ENCODE peak calls at places on chromosomes 6 and 20, in six cellular contexts. C is tibial nerve, D is transverse colon, W is stomach, R is H1, F is esophagus muscularis mucosa. U is an unnamed sample.
A peak's percentile ranks its signal among the peaks of the same experiment; 100 is the strongest.

GRCh38 chr20:47335251-47336012 is 21.1 kb downstream of the ZMYND8 start:
- DNase-seq in F (no peak), C (no peak), D (no peak), R (no peak), W (no peak), U (no peak)

GRCh38 chr6:41505084-41506049 is 40.8 kb upstream of the FOXP4 start:
- DNase-seq in R (peak; percentile 62), D (peak; percentile 72), C (peak; percentile 69), F (peak; percentile 93), W (peak; percentile 75), U (no peak)

GRCh38 chr6:43878823-43879495 is 108.9 kb downstream of the VEGFA start:
- DNase-seq in F (no peak), C (no peak), D (peak; percentile 19), W (peak; percentile 57), R (no peak), U (no peak)

GRCh38 chr20:45251884-45252571 is 2.3 kb downstream of the SLPI start:
- DNase-seq in F (peak; percentile 82), W (no peak), R (no peak), D (no peak), C (no peak), U (no peak)

GRCh38 chr20:36267605-36268500 is 31.6 kb downstream of the AAR2 start:
- DNase-seq in W (no peak), C (no peak), R (no peak), D (no peak), F (no peak), U (no peak)

GRCh38 chr6:121748850-121749249 is 313.4 kb downstream of the GJA1 start:
- DNase-seq in D (no peak), C (no peak), R (no peak), W (no peak), F (no peak), U (no peak)

GRCh38 chr20:48656661-48657211 is 171.1 kb downstream of the PREX1 start:
- DNase-seq in R (peak; percentile 85), C (no peak), D (no peak), W (peak; percentile 41), F (no peak), U (no peak)

GRCh38 chr6:161236091-161236633 is 37.7 kb downstream of the AGPAT4 start:
- DNase-seq in F (no peak), W (no peak), R (peak; percentile 35), D (no peak), C (no peak), U (no peak)

GRCh38 chr6:46331461-46331860 is 159.8 kb downstream of the RCAN2 start:
- DNase-seq in D (no peak), R (no peak), F (no peak), C (no peak), W (no peak), U (no peak)

GRCh38 chr20:6157345-6157744 is 34.5 kb upstream of the FERMT1 start:
- DNase-seq in C (no peak), R (no peak), F (no peak), D (no peak), W (no peak), U (no peak)

GRCh38 chr6:8047466-8048292 is 16.5 kb downstream of the BLOC1S5 start:
- DNase-seq in R (no peak), W (no peak), C (no peak), F (no peak), D (no peak), U (no peak)

GRCh38 chr6:54515013-54515412 is 206.8 kb downstream of the TINAG start:
- DNase-seq in R (no peak), W (no peak), D (no peak), F (no peak), C (no peak), U (no peak)

GRCh38 chr20:10728873-10729670 is 55.3 kb upstream of the JAG1 start:
- DNase-seq in W (no peak), F (no peak), C (no peak), R (no peak), D (no peak), U (no peak)

GRCh38 chr6:155389130-155389529 is 66.5 kb downstream of the NOX3 start:
- DNase-seq in R (no peak), C (no peak), W (no peak), F (no peak), D (no peak), U (no peak)

GRCh38 chr6:13761361-13762036 is 49.9 kb upstream of the RANBP9 start:
- DNase-seq in D (no peak), W (no peak), R (no peak), C (no peak), F (no peak), U (no peak)

GRCh38 chr6:31900917-31901414 is 920 bp downstream of the ZBTB12 start:
- DNase-seq in D (peak; percentile 28), C (no peak), R (peak; percentile 70), W (no peak), F (no peak), U (no peak)

GRCh38 chr6:34151321-34152041 is 5.6 kb upstream of the GRM4 start:
- DNase-seq in W (no peak), F (no peak), R (peak; percentile 69), D (no peak), C (no peak), U (no peak)

GRCh38 chr6:11804135-11804534 is 25.5 kb upstream of the ADTRP start:
- DNase-seq in W (no peak), D (no peak), F (peak; percentile 26), C (no peak), R (no peak), U (no peak)

GRCh38 chr6:154537942-154538341 is 27.5 kb upstream of the CNKSR3 start:
- DNase-seq in R (no peak), D (no peak), W (no peak), F (no peak), C (no peak), U (no peak)

GRCh38 chr6:32972353-32973143 is 4.2 kb downstream of the BRD2 start:
- DNase-seq in F (no peak), W (no peak), R (no peak), D (peak; percentile 51), C (no peak), U (no peak)

GRCh38 chr6:43283905-43284304 is 14.2 kb upstream of the SLC22A7 start:
- DNase-seq in D (no peak), F (no peak), R (no peak), W (no peak), C (no peak), U (no peak)

GRCh38 chr6:149169761-149170359 is 147.7 kb upstream of the TAB2 start:
- DNase-seq in F (no peak), W (no peak), R (no peak), C (no peak), D (no peak), U (no peak)

GRCh38 chr6:149170564-149171452 is 146.7 kb upstream of the TAB2 start:
- DNase-seq in D (peak; percentile 13), R (no peak), F (no peak), W (no peak), C (no peak), U (no peak)

GRCh38 chr6:149176971-149177667 is 140.4 kb upstream of the TAB2 start:
- DNase-seq in W (peak; percentile 58), F (no peak), R (no peak), D (no peak), C (no peak), U (no peak)

GRCh38 chr6:149179431-149179830 is 138.1 kb upstream of the TAB2 start:
- DNase-seq in D (no peak), F (no peak), R (no peak), C (no peak), W (no peak), U (no peak)

DNA sequence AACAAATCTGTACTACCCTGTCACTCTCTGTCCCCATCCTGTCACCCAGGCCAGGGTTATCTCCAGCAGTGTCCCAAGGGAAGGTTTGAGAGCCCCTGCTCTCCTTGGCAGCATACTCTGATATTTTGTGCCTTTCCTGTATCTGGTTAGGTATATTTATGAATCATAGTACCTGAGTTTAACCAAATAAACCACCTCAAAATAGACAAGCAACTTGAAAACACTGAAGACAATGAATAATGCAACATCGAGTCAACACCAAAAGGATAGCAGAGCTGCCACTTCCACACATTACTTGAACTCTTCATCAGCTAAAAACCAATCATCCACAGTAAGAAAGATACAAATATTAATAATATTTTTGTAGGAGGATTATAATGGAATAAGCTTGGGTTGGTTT is 142.6 kb upstream of the TAB2 start:
- DNase-seq in F (no peak), R (no peak), D (no peak), C (no peak), W (no peak), U (no peak)
- TF ChIP-seq POLR2A in F (no peak), R (no peak), D (no peak), C (no peak), W (no peak), U (no peak)

GRCh38 chr6:24690561-24690960 is 23.7 kb downstream of the ACOT13 start:
- DNase-seq in F (no peak), C (no peak), W (no peak), R (no peak), D (no peak), U (no peak)

GRCh38 chr6:24689964-24690363 is 23.1 kb downstream of the ACOT13 start:
- DNase-seq in W (no peak), F (no peak), C (no peak), R (no peak), D (no peak), U (no peak)

GRCh38 chr6:24691550-24691949 is 24.7 kb downstream of the ACOT13 start:
- DNase-seq in R (no peak), F (no peak), D (no peak), C (no peak), W (no peak), U (no peak)

GRCh38 chr6:24683297-24684296 is 16.7 kb downstream of the ACOT13 start:
- DNase-seq in R (no peak), W (no peak), C (no peak), F (no peak), D (no peak), U (no peak)

DNA sequence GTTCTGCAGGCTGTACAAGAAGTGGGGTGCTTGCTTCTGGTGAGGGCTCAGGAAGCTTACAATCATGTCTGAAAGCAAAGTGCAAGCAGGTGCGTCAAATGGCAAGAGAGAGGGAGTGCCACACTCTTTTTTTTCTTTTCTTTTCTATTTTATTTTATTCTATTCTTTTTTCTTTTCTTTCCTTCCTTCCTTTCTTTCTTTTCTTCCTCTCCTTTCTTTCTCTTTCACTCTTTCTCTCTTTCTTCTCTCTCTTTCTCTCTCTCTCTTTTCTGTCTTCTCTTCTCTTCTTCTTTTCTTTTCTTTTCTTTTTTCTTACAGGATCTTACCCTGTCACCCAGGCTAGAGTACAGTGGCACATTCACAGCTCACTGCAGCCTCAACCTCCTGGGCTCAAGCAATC is 19.5 kb downstream of the ACOT13 start:
- DNase-seq in W (no peak), D (no peak), R (no peak), F (no peak), C (no peak), U (no peak)
- TF ChIP-seq CTCF in W (no peak), D (no peak), R (no peak), F (no peak), C (no peak), U (no peak)

GRCh38 chr20:33669224-33669623 is 2.5 kb downstream of the ACTL10 start:
- DNase-seq in R (no peak), W (no peak), D (no peak), F (no peak), C (no peak), U (no peak)
- TF ChIP-seq POLR2A in R (no peak), W (no peak), D (no peak), F (no peak), C (no peak), U (no peak)

DNA sequence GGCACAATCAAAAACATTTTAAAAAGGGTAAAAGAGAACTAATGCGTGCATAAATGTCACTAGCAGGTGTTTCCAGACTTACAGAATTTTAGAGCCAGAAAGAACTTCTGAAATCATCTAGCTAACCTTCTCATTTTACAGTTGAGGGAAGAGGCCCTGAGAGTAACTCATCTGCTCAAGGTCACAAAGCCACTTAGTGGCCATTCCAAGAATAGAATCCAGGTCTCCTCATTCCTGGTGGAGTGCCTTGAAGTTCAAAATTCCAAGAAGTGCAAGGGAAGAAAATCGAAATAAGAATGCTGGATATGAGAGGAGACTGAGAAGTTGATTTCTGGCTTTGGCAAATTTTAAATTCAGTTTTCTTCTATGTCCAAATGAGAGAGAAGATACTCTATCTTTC is 3.2 kb upstream of the KIAA0408 start:
- DNase-seq in F (no peak), R (no peak), W (no peak), D (no peak), C (no peak), U (no peak)
- TF ChIP-seq CTCF in F (peak; percentile 9), R (peak; percentile 9), W (no peak), D (no peak), C (no peak), U (no peak)

U was measured in vagina.